ENCODE peak calls at places on chromosomes 12 and 14, in four cellular contexts. P is K562, V is HepG2, A is GM12878. X is an unnamed sample.

GRCh38 chr12:94039914-94040313 is 108.5 kb upstream of the PLXNC1 start:
- DNase-seq in V (no peak), A (no peak), P (no peak), X (no peak)

GRCh38 chr12:15788266-15789214 is 648 bp downstream of the EPS8 start:
- DNase-seq in A (peak), P (no peak), V (peak), X (no peak)

GRCh38 chr14:44211718-44212117 is 295.4 kb downstream of the FSCB start:
- DNase-seq in V (no peak), A (no peak), P (no peak), X (no peak)

GRCh38 chr12:32116897-32117296 is 10.2 kb downstream of the BICD1 start:
- DNase-seq in V (no peak), P (no peak), A (no peak), X (no peak)

GRCh38 chr12:24177889-24178288 is 228.4 kb upstream of the SOX5 start:
- DNase-seq in A (peak), P (no peak), V (no peak), X (no peak)

GRCh38 chr12:104741497-104742367 is 216.4 kb downstream of the SLC41A2 start:
- DNase-seq in A (no peak), P (no peak), V (no peak), X (no peak)

GRCh38 chr12:64567570-64567969 is 42.7 kb upstream of the RASSF3 start:
- DNase-seq in V (no peak), A (no peak), P (no peak), X (no peak)

GRCh38 chr14:30005114-30005698 is 77.6 kb upstream of the PRKD1 start:
- DNase-seq in V (peak), A (no peak), P (peak), X (no peak)

GRCh38 chr12:45336331-45336730 is 120.4 kb downstream of the ANO6 start:
- DNase-seq in A (no peak), P (peak), V (no peak), X (no peak)

GRCh38 chr12:6934110-6934509 is 6.4 kb downstream of the ATN1 start:
- DNase-seq in V (no peak), A (no peak), P (no peak), X (no peak)

GRCh38 chr14:45838597-45838996 is 585.6 kb upstream of the MIS18BP1 start:
- DNase-seq in A (peak), V (no peak), P (no peak), X (no peak)

GRCh38 chr12:64800640-64801039 is 23.8 kb upstream of the TBC1D30 start:
- DNase-seq in V (no peak), A (no peak), P (no peak), X (no peak)

GRCh38 chr12:1505576-1505975 is 88.8 kb downstream of the FBXL14 start:
- DNase-seq in V (no peak), A (no peak), P (no peak), X (no peak)

GRCh38 chr14:102015045-102015685 is 50.8 kb downstream of the DYNC1H1 start:
- DNase-seq in A (no peak), V (no peak), P (no peak), X (no peak)

GRCh38 chr12:87871061-87871460 is 158.1 kb downstream of the C12orf50 start:
- DNase-seq in P (no peak), V (no peak), A (no peak), X (no peak)

GRCh38 chr12:34398706-34399630 is 376.7 kb downstream of the ALG10 start:
- DNase-seq in P (peak), A (no peak), V (no peak), X (no peak)
- TF ChIP-seq BRCA1 in P (no peak), A (no peak), V (no peak), X (no peak)

DNA sequence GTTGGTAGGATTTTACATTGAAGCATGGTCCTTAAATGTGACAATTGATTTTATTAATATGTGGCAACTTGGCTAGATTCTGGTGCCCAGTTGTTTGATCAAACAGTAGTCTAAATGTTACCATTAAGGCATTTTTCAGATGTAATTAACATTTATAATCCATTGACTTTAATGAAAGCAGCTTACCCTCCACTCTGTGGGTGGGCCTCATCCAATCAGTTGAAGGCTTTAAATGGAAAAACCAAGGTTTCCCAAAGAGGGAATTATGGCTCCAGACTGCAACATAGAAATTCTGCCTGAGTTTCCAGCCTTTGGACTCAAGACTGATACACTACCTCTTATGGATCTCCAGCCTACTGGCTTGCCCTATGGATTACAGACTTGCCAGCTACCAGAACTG is 1153.2 kb downstream of the BCL11B start:
- DNase-seq in A (no peak), V (no peak), P (no peak), X (no peak)
- TF ChIP-seq BRCA1 in A (no peak), V (no peak), P (no peak), X (no peak)

DNA sequence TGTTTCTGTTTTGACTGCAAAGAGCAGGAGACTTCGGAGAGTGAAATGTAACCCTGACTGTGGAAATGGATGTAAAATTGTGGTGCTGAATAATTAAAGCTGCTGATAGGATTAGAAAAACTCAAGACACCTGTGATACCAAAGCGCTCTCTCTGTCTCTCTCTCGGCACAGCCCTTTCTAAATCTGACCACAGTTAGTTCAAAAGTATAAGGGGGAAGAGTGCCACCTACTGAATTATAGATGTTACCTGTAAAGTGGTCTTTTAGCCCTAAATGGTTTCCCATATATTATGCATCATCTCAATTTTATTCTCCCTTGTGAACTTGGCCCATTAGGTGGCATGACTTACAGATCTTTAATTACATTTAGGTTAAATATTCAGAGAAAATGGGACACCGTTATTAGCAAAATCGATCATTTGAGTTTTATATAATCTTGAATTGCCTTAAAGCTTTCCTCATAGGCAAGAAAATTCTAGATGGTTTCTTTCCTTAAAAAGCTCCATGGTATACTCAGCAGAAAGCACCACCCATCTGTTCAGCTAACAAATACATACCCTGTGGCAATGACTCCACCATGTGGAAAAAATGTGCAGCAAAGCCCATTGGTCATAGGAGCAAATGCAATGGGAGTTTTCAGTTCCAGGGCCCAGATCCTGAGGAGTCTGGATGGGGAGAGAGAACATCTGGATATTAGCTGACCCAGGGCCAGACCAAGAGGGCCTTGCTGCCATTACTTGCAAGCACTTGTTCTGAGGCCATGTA is 18.1 kb downstream of the RFC5 start:
- DNase-seq in P (peak), A (no peak), V (peak), X (no peak)
- TF ChIP-seq BRCA1 in P (no peak), A (no peak), V (no peak), X (no peak)

GRCh38 chr12:109717390-109718357 is 4.0 kb downstream of the FAM222A start:
- DNase-seq in V (peak), P (no peak), A (no peak), X (no peak)

GRCh38 chr12:109719123-109720022 is 5.7 kb downstream of the FAM222A start:
- DNase-seq in A (no peak), P (peak), V (peak), X (no peak)

GRCh38 chr12:109716512-109717389 is 3.1 kb downstream of the FAM222A start:
- DNase-seq in V (peak), P (no peak), A (no peak), X (no peak)

GRCh38 chr12:109720152-109720855 is 6.7 kb downstream of the FAM222A start:
- DNase-seq in A (no peak), V (no peak), P (no peak), X (no peak)

DNA sequence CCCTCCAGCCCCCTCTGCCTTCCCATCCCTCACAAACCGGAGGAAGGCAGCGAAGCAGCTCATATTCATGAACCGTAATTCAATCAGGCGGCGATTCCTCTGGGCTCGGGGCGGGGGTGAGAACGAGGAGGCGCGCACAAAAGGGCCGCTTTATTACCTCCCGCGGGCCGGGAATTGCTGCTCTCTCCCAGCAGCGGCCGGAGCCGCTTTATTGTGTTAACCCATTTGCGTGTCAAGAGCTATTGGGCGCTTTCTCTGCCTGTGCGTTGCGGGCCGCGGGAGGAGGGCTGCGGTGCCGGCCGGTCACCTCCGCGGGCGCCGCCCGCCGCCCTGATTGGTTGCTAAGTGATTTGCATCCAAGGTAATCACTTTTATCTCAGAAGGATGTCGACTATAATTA is 4.8 kb downstream of the FAM222A start:
- DNase-seq in A (no peak), P (no peak), V (no peak), X (peak)
- TF ChIP-seq BRCA1 in A (no peak), P (no peak), V (no peak), X (no peak)

GRCh38 chr14:55702501-55702900 is 122.5 kb downstream of the KTN1 start:
- DNase-seq in A (no peak), V (no peak), P (no peak), X (no peak)

GRCh38 chr14:55698051-55698450 is 118.0 kb downstream of the KTN1 start:
- DNase-seq in A (no peak), P (no peak), V (no peak), X (no peak)

GRCh38 chr14:55697358-55697985 is 117.5 kb downstream of the KTN1 start:
- DNase-seq in V (no peak), P (no peak), A (no peak), X (no peak)

GRCh38 chr14:55701638-55702037 is 121.6 kb downstream of the KTN1 start:
- DNase-seq in P (no peak), A (peak), V (no peak), X (no peak)

DNA sequence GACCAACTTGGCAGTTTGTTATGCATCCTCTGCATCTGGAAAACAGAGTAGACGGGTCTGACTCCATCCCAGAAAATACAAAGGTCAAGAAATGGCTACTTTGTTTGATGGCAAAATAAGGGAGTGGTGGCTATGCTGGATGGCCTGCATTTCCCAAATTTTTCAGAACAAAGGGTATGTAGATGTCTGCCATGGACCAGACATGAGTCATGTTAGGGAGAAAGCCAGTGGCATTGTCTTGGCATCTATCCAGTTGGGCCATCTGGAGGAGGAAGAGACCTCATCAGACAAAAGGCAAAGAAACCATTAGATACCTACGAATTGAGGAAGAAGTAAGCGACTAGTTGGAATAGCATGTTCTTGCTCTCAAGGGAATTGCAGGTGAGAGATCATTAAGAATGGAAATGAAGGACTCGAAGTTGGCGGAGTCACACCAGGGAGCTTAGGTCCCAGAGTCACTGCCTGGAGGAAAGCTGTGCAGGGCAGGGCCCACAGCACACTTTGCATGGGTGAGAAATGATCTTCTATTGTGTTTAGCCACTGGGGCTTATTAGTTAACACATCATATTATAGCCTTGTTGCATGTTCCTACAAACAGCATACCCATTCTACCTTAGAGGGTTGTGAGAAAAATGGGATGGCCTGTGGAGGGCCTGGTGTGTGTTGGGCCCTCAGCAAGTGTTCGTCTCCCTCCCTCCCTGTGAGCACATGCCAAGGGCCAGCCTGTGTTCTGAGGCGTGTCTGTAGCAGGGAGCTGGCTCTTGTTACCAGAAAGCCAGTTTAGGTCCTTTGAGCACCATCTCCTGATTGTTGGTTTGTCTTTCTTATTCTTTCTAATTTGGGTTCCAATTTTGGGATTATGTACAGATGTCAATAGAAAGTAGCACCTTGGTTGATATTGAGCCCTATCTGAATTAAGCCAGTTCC is 119.4 kb downstream of the KTN1 start:
- DNase-seq in A (no peak), P (no peak), V (peak), X (no peak)
- TF ChIP-seq BRCA1 in A (no peak), P (no peak), V (no peak), X (no peak)

GRCh38 chr12:68122236-68122920 is 37.2 kb downstream of the IFNG start:
- DNase-seq in A (no peak), P (no peak), V (no peak), X (no peak)
- TF ChIP-seq BRCA1 in A (no peak), P (no peak), V (no peak), X (no peak)

GRCh38 chr14:73338551-73338950 is 101.2 kb downstream of the PAPLN start:
- DNase-seq in A (no peak), V (no peak), P (no peak), X (no peak)

GRCh38 chr14:73344304-73344703 is 107.0 kb downstream of the PAPLN start:
- DNase-seq in P (no peak), V (no peak), A (no peak), X (no peak)

GRCh38 chr14:73339846-73340565 is 102.7 kb downstream of the PAPLN start:
- DNase-seq in V (no peak), A (no peak), P (no peak), X (no peak)

GRCh38 chr14:73339206-73339605 is 101.9 kb downstream of the PAPLN start:
- DNase-seq in V (no peak), P (no peak), A (no peak), X (no peak)

GRCh38 chr14:73342670-73343069 is 105.4 kb downstream of the PAPLN start:
- DNase-seq in P (no peak), V (no peak), A (no peak), X (no peak)
- TF ChIP-seq BRCA1 in P (no peak), V (no peak), A (no peak), X (no peak)

DNA sequence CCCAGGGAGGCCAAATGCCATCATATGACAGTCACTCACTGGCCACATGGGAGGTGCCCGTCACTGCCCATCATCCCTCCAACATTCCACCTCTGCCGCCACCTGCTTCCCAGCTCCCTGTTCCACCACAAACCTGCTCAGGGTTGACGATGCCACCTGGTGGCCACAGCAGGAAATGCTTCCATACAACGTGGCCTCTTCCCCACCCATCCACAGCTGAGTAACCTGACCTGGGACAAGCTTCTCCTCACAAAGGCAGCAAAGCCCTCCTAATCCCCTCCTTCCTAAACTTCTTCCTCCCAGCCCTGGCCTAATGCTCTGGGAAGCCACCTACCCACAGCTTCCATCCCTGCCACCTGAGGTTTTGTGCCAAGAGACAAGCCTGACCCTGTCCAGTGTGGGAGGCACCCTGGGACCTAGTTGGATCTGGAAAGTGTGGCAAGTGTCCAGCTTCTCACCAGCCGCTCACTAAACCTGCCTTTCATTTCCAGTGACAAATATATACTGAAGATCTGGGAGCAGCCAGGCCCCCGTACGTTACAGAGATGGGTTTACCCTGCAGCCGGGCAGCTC is 4.3 kb downstream of the DEGS2 start:
- DNase-seq in V (peak), P (peak), A (no peak), X (peak)
- TF ChIP-seq BRCA1 in V (no peak), P (no peak), A (no peak), X (no peak)

X was measured in H1.